ENCODE peak calls at places on chromosomes 16 and 17, in ten cellular contexts. A is coronary artery, Q is stomach, D is cardiac muscle cell, P is A549, F is foreskin keratinocyte, I is thoracic aorta, Z is RWPE2, L is tibial artery, K is mammary epithelial cell. C is an unnamed sample.

GRCh38 chr17:55549140-55549539 is 37.9 kb upstream of the SMIM36 start:
- DNase-seq in Q (no peak), D (peak), I (no peak), L (no peak), Z (no peak), F (no peak), P (peak), A (no peak), K (no peak), C (no peak)

GRCh38 chr16:68744744-68745280 is 7.7 kb downstream of the CDH1 start:
- DNase-seq in F (peak), I (no peak), L (no peak), A (no peak), Q (peak), P (peak), D (no peak), K (peak), Z (peak), C (no peak)

GRCh38 chr17:49063652-49064051 is 66.5 kb downstream of the IGF2BP1 start:
- DNase-seq in F (no peak), A (no peak), I (no peak), P (no peak), Z (no peak), D (no peak), L (no peak), Q (no peak), K (no peak), C (no peak)

GRCh38 chr17:74296548-74296936 is 22.5 kb downstream of the DNAI2 start:
- DNase-seq in D (peak), P (peak), F (no peak), Z (no peak), L (peak), I (no peak), Q (peak), K (peak), A (no peak), C (no peak)

GRCh38 chr16:87849419-87850008 is 19.8 kb downstream of the SLC7A5 start:
- DNase-seq in F (no peak), P (no peak), I (no peak), Z (no peak), L (no peak), D (no peak), A (no peak), Q (peak), K (no peak), C (no peak)

GRCh38 chr17:17685775-17686291 is 4.6 kb downstream of the RAI1 start:
- DNase-seq in I (no peak), D (no peak), K (peak), Q (peak), L (no peak), A (no peak), F (peak), P (peak), Z (peak), C (no peak)

GRCh38 chr17:61442136-61442775 is 10.0 kb upstream of the TBX4 start:
- DNase-seq in K (no peak), I (no peak), A (no peak), Q (no peak), P (no peak), Z (no peak), D (no peak), L (no peak), F (no peak), C (no peak)

GRCh38 chr17:42538482-42538881 is 2.4 kb downstream of the NAGLU start:
- DNase-seq in K (no peak), A (no peak), Z (no peak), P (no peak), Q (no peak), L (no peak), F (no peak), I (no peak), D (no peak), C (no peak)

GRCh38 chr16:57045694-57046381 is 46.5 kb upstream of the CPNE2 start:
- DNase-seq in F (no peak), D (peak), I (peak), Q (peak), A (no peak), K (no peak), L (peak), P (peak), Z (no peak), C (peak)

GRCh38 chr16:88348377-88349152 is 34.2 kb upstream of the ZNF469 start:
- DNase-seq in Z (peak), Q (no peak), I (no peak), L (no peak), K (no peak), A (no peak), F (no peak), P (no peak), D (no peak), C (no peak)

GRCh38 chr17:77279448-77280303 is 138.9 kb downstream of the SEC14L1 start:
- DNase-seq in L (no peak), A (no peak), K (peak), I (no peak), F (peak), Q (peak), Z (peak), D (peak), P (no peak), C (no peak)

GRCh38 chr17:46832945-46833839 is 14.7 kb upstream of the WNT3 start:
- DNase-seq in Z (no peak), K (no peak), P (no peak), I (no peak), D (peak), L (no peak), A (no peak), F (peak), Q (no peak), C (no peak)

GRCh38 chr16:79088971-79089370 is 511.6 kb downstream of the MAF start:
- DNase-seq in Z (no peak), L (no peak), Q (no peak), I (no peak), K (no peak), P (no peak), F (no peak), A (no peak), D (no peak), C (no peak)

GRCh38 chr16:56777533-56777932 is 47.6 kb downstream of the NUP93 start:
- DNase-seq in I (no peak), P (no peak), A (no peak), D (no peak), F (no peak), Q (no peak), L (no peak), Z (no peak), K (no peak), C (no peak)

GRCh38 chr16:53984936-53985335 is 281.0 kb downstream of the FTO start:
- DNase-seq in Z (no peak), A (no peak), K (peak), I (no peak), P (no peak), Q (no peak), D (no peak), L (no peak), F (peak), C (no peak)

GRCh38 chr16:85172465-85173071 is 60.3 kb upstream of the CIBAR2 start:
- DNase-seq in L (no peak), Z (no peak), A (no peak), D (peak), K (no peak), P (peak), F (no peak), I (no peak), Q (no peak), C (peak)

GRCh38 chr17:62059394-62059793 is 5.7 kb downstream of the MED13 start:
- DNase-seq in P (no peak), L (no peak), A (no peak), K (no peak), I (no peak), F (no peak), D (no peak), Q (no peak), Z (no peak), C (no peak)

GRCh38 chr17:29178750-29179231 is 1.4 kb downstream of the MYO18A start:
- DNase-seq in K (peak), P (peak), D (no peak), Q (peak), Z (no peak), L (no peak), A (no peak), I (no peak), F (peak), C (no peak)

GRCh38 chr17:18087610-18088491 is at the start of gene DRG2:
- DNase-seq in F (peak), K (peak), I (peak), D (peak), A (peak), Z (peak), P (peak), Q (peak), L (peak), C (peak)

GRCh38 chr17:47620503-47621245 is 29.0 kb upstream of the KPNB1 start:
- DNase-seq in A (no peak), K (peak), P (no peak), I (no peak), F (no peak), Z (no peak), Q (no peak), D (no peak), L (no peak), C (no peak)

GRCh38 chr17:79843917-79844815 is 4.9 kb upstream of the CBX4 start:
- DNase-seq in I (no peak), Z (no peak), P (peak), L (peak), D (peak), F (no peak), Q (peak), K (peak), A (no peak), C (no peak)

GRCh38 chr17:64651889-64652288 is 10.2 kb downstream of the SMURF2 start:
- DNase-seq in Q (no peak), I (no peak), F (no peak), Z (no peak), A (no peak), L (no peak), K (no peak), D (no peak), P (no peak), C (no peak)

GRCh38 chr16:1876468-1876867 is 4.5 kb upstream of the MEIOB start:
- DNase-seq in I (no peak), L (no peak), P (no peak), D (no peak), F (no peak), K (no peak), A (no peak), Z (no peak), Q (no peak), C (no peak)

DNA sequence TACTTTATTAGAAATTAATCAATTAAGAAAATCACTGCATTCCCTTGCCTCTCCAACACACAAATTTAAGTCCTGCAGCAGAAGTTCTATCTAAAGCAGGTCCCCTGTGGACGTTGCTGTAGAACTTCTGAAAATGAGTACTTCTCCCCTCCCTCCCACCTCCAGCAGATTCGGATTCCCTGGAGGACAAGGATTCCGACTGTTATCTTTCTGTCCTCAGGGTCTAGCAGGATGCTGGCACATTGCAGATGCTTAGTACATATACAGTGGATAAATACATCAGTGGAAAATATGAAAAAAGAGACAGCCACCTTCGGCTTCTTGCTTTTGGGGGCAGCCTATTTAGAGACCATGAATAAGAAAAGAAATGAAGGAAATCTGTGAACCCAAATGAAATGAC is 32.1 kb downstream of the NTN1 start:
- DNase-seq in Q (no peak), I (no peak), F (no peak), D (no peak), Z (no peak), A (no peak), L (no peak), K (no peak), P (no peak), C (no peak)
- H3K27ac ChIP-seq in Q (no peak), I (no peak), F (no peak), D (no peak), Z (no peak), A (no peak), L (no peak), K (no peak), P (no peak), C (no peak)

DNA sequence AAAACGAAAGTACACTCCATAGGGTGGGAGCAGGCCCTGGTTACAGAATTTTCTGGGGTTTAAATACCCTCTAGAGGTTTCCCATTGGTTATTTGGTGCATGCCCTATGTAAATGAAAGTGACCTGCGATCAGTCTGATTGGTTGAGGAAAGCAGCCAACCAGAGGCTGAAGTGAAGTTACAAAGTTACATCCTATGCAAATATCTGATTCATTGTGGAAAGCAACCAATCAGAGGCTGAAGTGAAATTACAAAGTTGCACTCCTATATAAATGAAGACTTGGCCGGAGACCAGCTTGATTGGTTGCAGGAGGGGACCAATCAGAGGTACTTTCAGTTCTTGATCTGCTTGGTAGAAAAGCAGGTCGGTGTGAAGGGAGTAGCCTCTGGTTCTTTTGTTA is 24.4 kb downstream of the NAA60 start:
- DNase-seq in P (no peak), D (no peak), A (no peak), Q (no peak), Z (no peak), I (no peak), L (no peak), F (no peak), K (peak), C (no peak)
- H3K27ac ChIP-seq in P (no peak), D (no peak), A (no peak), Q (no peak), Z (no peak), I (no peak), L (no peak), F (no peak), K (no peak), C (no peak)

GRCh38 chr16:27558434-27558833 is 8.5 kb downstream of the KATNIP start:
- DNase-seq in A (no peak), P (no peak), F (no peak), K (no peak), Q (no peak), D (no peak), Z (no peak), I (no peak), L (no peak), C (no peak)
- H3K27ac ChIP-seq in A (no peak), P (no peak), F (no peak), K (no peak), Q (no peak), D (no peak), Z (no peak), I (no peak), L (no peak), C (no peak)

GRCh38 chr16:80125677-80126076 is 415.1 kb upstream of the DYNLRB2 start:
- DNase-seq in K (no peak), I (no peak), D (no peak), F (no peak), A (no peak), L (peak), P (no peak), Z (no peak), Q (no peak), C (no peak)
- H3K27ac ChIP-seq in K (no peak), I (no peak), D (no peak), F (no peak), A (no peak), L (no peak), P (no peak), Z (no peak), Q (no peak), C (no peak)

DNA sequence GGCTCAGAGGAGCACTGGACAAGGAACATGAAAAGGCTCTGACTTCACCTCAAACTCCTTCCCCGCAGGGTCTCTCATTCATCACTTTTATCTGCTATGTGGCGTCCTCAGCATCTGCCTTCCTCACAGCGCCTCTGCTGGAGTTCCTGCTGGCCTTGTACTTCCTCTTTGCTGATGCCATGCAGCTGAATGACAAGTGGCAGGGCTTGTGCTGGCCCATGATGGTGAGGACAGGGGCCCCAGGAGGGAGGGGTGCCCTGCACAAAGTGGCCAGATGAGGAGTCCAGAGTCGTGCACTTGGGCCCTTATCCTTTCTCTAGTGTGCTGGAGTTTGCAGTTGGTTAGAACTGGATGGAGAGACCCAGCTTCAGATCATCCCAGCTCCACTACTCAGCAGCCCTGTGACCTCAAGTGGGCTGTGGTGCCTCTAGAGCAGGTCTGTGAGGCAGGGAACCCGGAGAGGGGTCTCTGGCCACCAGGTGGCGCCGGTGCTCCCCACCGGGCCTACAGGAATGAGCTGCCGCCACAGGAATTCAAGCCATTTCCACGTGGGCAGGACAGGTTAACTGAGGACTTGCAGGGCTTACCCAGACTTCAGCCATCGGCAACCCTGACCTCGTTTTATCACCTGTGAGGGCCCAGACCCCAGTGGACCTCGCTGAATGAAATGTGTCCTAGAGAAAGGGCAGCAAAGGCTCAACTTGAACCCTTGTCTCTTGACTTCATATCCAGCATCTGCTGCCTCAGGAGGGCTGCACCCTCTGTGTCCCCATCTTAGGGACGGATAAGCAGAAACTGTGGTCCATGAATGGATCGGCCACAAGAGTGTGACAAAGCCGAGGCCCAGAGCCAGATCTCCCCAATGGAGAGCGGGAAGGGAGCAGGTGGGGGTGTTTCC is 4.0 kb downstream of the CMTM3 start:
- DNase-seq in Z (peak), I (peak), D (peak), P (peak), L (peak), Q (peak), F (peak), A (peak), K (peak), C (no peak)
- H3K27ac ChIP-seq in Z (peak), I (no peak), D (peak), P (peak), L (no peak), Q (peak), F (no peak), A (peak), K (no peak), C (peak)

GRCh38 chr16:59941581-59941980 is 1207.5 kb upstream of the GOT2 start:
- DNase-seq in K (no peak), I (no peak), Z (no peak), Q (no peak), P (no peak), A (no peak), F (no peak), D (no peak), L (no peak), C (no peak)
- H3K27ac ChIP-seq in K (no peak), I (no peak), Z (no peak), Q (no peak), P (no peak), A (no peak), F (no peak), D (no peak), L (no peak), C (no peak)

DNA sequence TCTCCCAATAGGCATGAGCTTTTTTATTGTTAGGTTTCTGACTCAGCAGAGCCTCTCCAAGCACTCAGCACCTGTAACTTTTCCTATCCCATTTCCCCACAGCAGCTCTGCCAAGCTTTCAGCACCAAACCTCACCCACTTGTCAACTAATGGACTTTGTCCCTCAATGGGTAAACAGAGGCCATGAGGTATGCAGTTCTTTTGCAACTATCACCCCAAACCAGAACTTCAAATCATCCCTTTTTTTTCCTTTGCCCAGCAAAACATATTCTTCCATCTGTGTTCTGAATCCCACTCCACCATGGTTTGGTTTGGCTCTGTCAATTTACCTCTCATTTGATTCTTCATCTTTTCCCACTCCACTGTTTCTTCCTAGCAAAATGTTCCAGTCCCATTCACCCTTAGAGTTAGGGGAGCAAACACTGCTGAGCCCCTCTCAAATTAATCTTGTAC is 58.1 kb downstream of the TOX3 start:
- DNase-seq in A (no peak), F (no peak), I (no peak), Z (no peak), Q (peak), K (no peak), D (no peak), P (no peak), L (no peak), C (no peak)
- H3K27ac ChIP-seq in A (no peak), F (no peak), I (no peak), Z (no peak), Q (peak), K (no peak), D (no peak), P (no peak), L (no peak), C (no peak)

GRCh38 chr17:81424151-81424550 is 28.9 kb downstream of the BAHCC1 start:
- DNase-seq in L (no peak), I (no peak), Q (no peak), K (no peak), P (no peak), D (no peak), F (no peak), Z (no peak), A (no peak), C (no peak)
- H3K27ac ChIP-seq in L (peak), I (peak), Q (peak), K (no peak), P (peak), D (no peak), F (peak), Z (peak), A (peak), C (peak)

DNA sequence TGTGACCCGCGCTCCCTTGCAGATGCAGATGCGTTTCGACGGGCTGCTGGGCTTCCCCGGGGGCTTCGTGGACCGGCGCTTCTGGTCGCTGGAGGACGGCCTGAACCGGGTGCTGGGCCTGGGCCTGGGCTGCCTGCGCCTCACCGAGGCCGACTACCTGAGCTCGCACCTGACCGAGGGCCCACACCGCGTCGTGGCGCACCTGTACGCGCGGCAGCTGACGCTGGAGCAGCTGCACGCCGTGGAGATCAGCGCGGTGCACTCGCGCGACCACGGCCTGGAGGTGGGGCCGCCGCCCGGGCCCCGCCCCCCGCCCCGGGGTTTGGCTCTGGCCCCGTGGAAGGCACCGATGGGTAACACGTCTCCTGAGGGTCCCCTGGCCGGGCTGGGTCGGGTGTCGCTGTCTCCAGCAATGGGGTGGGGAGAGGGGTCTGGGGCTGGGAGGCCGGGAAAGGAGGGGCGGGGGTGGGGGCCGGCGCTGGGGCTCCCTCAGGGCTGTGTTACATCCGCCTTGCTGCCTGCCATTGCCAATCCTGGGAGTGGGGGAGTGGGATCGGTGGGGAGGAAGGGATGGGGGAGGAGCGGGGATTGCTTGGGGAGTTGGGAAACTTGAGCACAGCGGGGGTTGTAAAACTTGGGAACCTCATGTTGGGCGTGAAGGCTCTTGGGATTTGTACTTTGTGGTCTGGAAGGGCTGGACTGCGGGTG is 748 bp downstream of the NUDT16L1 start:
- DNase-seq in Z (peak), F (no peak), L (no peak), D (peak), K (peak), I (no peak), P (no peak), A (no peak), Q (peak), C (no peak)
- H3K27ac ChIP-seq in Z (peak), F (no peak), L (peak), D (peak), K (peak), I (peak), P (peak), A (peak), Q (peak), C (peak)